ENCODE peak calls at places on chromosome 9, in ten cellular contexts. M, Q, G, H, O, E, X, D, T and A are unnamed samples.

GRCh38 chr9:98228392-98229089 is 26.9 kb downstream of the TBC1D2 start:
- DNase-seq in M (no peak), Q (no peak), G (no peak), H (no peak), O (no peak), E (no peak), X (no peak), D (no peak), T (no peak), A (peak)

GRCh38 chr9:21334603-21334968 is 618 bp downstream of the KLHL9 start:
- DNase-seq in M (no peak), Q (no peak), G (no peak), H (no peak), O (no peak), E (no peak), X (no peak), D (no peak), T (no peak), A (no peak)

GRCh38 chr9:94250456-94250855 is 8.6 kb upstream of the ZNF169 start:
- DNase-seq in M (no peak), Q (no peak), G (no peak), H (no peak), O (no peak), E (no peak), X (no peak), D (no peak), T (no peak), A (no peak)

GRCh38 chr9:92660266-92660665 is 9.7 kb downstream of the IPPK start:
- DNase-seq in M (no peak), Q (no peak), G (no peak), H (peak), O (no peak), E (no peak), X (peak), D (no peak), T (no peak), A (no peak)

GRCh38 chr9:89491688-89492087 is 6.2 kb downstream of the SEMA4D start:
- DNase-seq in M (peak), Q (no peak), G (no peak), H (no peak), O (no peak), E (no peak), X (no peak), D (no peak), T (peak), A (no peak)

GRCh38 chr9:119053070-119053469 is 316.2 kb downstream of the BRINP1 start:
- DNase-seq in M (no peak), Q (no peak), G (no peak), H (no peak), O (peak), E (no peak), X (no peak), D (no peak), T (no peak), A (no peak)

GRCh38 chr9:90894956-90895687 is 93.5 kb downstream of the SYK start:
- DNase-seq in M (peak), Q (no peak), G (no peak), H (no peak), O (no peak), E (peak), X (no peak), D (no peak), T (no peak), A (peak)

GRCh38 chr9:70013598-70014196 is 30.0 kb upstream of the MAMDC2 start:
- DNase-seq in M (no peak), Q (no peak), G (peak), H (no peak), O (peak), E (no peak), X (no peak), D (no peak), T (no peak), A (no peak)

GRCh38 chr9:31210982-31211570 is 1173.4 kb upstream of the ACO1 start:
- DNase-seq in M (no peak), Q (peak), G (no peak), H (peak), O (no peak), E (no peak), X (no peak), D (peak), T (no peak), A (peak)

GRCh38 chr9:127479507-127480081 is 28.3 kb downstream of the LRSAM1 start:
- DNase-seq in M (no peak), Q (no peak), G (no peak), H (no peak), O (no peak), E (no peak), X (no peak), D (no peak), T (no peak), A (no peak)

GRCh38 chr9:35054185-35054835 is 18.1 kb downstream of the VCP start:
- DNase-seq in M (no peak), Q (no peak), G (no peak), H (no peak), O (no peak), E (no peak), X (no peak), D (no peak), T (no peak), A (no peak)
- TF ChIP-seq POLR2A in M (no peak), Q (no peak), G (no peak), H (no peak), O (no peak), E (no peak), X (no peak), D (no peak), T (no peak), A (no peak)

GRCh38 chr9:1969898-1970297 is 45.2 kb upstream of the SMARCA2 start:
- DNase-seq in M (no peak), Q (no peak), G (no peak), H (no peak), O (no peak), E (no peak), X (no peak), D (no peak), T (no peak), A (no peak)
- TF ChIP-seq POLR2A in M (no peak), Q (no peak), G (no peak), H (no peak), O (no peak), E (no peak), X (no peak), D (no peak), T (no peak), A (no peak)

GRCh38 chr9:88390371-88390990 is 2.2 kb downstream of the SPIN1 start:
- DNase-seq in M (no peak), Q (no peak), G (no peak), H (no peak), O (no peak), E (no peak), X (no peak), D (no peak), T (no peak), A (no peak)

GRCh38 chr9:88388886-88389617 is 808 bp downstream of the SPIN1 start:
- DNase-seq in M (no peak), Q (peak), G (peak), H (peak), O (peak), E (peak), X (peak), D (no peak), T (peak), A (peak)

GRCh38 chr9:88388203-88388885 is at the start of gene SPIN1:
- DNase-seq in M (peak), Q (peak), G (peak), H (peak), O (peak), E (peak), X (peak), D (no peak), T (peak), A (peak)

GRCh38 chr9:88387035-88387732 is 1.1 kb upstream of the SPIN1 start:
- DNase-seq in M (peak), Q (peak), G (no peak), H (peak), O (no peak), E (peak), X (no peak), D (no peak), T (peak), A (peak)

DNA sequence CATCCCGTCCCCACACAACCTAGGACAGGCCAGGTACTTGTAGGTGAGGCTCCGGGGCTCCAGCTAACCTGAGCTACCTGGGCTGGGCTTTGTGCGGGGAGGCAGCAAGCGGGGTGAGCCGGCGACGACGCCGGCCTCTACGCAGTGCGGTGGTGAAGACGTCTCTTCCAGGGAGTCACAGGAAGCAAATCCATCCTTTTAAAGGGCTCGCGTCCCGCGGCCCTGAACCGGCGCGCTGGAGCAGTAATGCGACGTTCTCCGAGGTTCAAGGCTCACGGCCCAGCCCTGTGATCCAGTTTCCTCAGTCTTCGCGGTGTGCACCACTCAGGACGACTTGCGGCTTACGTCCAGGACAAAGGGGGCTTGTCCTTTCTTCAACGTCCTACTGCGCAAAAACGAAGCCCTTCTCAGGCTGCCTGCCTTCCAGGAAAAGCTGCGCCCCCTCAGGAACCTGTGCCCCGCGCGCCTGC is 476 bp upstream of the SPIN1 start:
- DNase-seq in M (peak), Q (peak), G (peak), H (peak), O (no peak), E (peak), X (peak), D (no peak), T (peak), A (no peak)
- TF ChIP-seq POLR2A in M (peak), Q (peak), G (no peak), H (no peak), O (no peak), E (peak), X (peak), D (no peak), T (peak), A (no peak)

DNA sequence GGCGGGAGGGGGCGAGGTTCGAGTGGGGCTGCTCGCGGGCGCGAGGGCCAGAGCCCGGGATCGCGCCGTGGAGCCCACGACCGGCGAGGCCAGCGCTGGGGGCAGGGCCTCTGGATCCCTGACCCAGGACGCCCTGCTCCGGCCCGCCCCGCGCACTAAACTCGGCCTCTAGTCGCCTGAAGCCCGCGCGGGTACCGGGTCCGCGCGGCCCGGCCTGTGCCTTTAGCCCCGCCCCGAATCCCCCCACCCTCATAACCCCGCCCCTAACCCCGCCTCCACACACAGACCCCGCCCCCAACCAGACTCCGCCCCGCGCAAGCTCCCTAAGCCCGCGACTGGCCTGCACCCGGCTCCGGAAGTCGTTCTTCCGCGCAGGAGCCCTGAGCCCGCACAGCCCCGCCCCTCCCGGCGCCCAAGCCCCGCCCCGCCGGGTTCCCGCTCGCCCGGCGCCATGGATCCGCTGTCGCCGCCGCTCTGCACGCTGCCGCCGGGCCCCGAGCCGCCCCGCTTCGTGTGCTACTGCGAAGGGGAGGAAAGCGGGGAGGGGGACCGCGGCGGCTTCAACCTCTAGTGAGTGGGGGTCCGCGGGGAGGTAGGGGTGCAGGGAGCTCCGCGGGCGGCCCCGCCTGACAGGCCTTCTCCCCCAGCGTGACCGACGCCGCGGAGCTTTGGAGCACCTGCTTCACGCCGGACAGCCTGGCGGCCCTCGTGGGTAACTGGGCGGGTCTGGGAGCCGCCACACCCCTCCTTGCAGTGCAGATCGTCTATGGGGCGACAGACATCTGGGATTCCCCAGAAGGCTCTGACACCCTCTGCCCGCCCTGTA is at the start of gene PAXX:
- DNase-seq in M (peak), Q (peak), G (peak), H (peak), O (peak), E (peak), X (peak), D (no peak), T (peak), A (peak)
- TF ChIP-seq POLR2A in M (no peak), Q (no peak), G (no peak), H (no peak), O (no peak), E (peak), X (peak), D (peak), T (peak), A (peak)

GRCh38 chr9:113621309-113621791 is 157.8 kb downstream of the RGS3 start:
- DNase-seq in M (peak), Q (peak), G (peak), H (peak), O (no peak), E (no peak), X (peak), D (no peak), T (peak), A (no peak)
- TF ChIP-seq POLR2A in M (no peak), Q (no peak), G (no peak), H (no peak), O (no peak), E (no peak), X (no peak), D (no peak), T (no peak), A (no peak)

GRCh38 chr9:131530930-131531832 is at the start of gene UCK1:
- DNase-seq in M (peak), Q (peak), G (peak), H (peak), O (peak), E (peak), X (peak), D (peak), T (peak), A (peak)
- TF ChIP-seq POLR2A in M (no peak), Q (peak), G (peak), H (no peak), O (peak), E (peak), X (peak), D (peak), T (peak), A (peak)

DNA sequence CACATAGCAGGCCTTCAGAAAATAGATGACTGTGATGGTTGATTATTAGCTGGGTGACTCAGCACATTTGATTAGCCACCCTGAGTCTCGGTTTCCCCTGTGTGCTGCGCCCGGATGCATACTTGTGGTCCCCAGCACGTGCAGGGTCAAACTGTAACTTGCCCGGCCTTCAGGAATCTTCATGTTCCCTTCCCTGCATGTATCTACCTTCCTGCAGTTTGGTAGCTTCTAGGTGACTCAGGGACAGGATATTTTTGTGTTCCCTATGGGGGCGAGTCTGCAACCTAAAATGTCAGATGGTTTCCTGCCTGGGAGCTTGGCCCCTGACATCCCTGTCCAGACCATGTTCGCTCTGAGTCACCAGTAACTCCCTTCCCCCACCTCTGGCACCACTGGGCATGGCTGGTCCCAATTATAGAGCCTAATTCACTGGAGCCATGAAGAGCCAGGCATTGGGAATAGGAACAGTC is 13.2 kb downstream of the PTGS1 start:
- DNase-seq in M (peak), Q (no peak), G (no peak), H (no peak), O (no peak), E (no peak), X (no peak), D (no peak), T (no peak), A (no peak)
- TF ChIP-seq POLR2A in M (no peak), Q (no peak), G (no peak), H (no peak), O (no peak), E (no peak), X (no peak), D (no peak), T (no peak), A (no peak)

GRCh38 chr9:72305102-72305546 is 59.9 kb downstream of the ZFAND5 start:
- DNase-seq in M (peak), Q (peak), G (peak), H (peak), O (peak), E (peak), X (peak), D (no peak), T (peak), A (peak)
- TF ChIP-seq POLR2A in M (no peak), Q (no peak), G (peak), H (no peak), O (peak), E (peak), X (peak), D (no peak), T (peak), A (no peak)

DNA sequence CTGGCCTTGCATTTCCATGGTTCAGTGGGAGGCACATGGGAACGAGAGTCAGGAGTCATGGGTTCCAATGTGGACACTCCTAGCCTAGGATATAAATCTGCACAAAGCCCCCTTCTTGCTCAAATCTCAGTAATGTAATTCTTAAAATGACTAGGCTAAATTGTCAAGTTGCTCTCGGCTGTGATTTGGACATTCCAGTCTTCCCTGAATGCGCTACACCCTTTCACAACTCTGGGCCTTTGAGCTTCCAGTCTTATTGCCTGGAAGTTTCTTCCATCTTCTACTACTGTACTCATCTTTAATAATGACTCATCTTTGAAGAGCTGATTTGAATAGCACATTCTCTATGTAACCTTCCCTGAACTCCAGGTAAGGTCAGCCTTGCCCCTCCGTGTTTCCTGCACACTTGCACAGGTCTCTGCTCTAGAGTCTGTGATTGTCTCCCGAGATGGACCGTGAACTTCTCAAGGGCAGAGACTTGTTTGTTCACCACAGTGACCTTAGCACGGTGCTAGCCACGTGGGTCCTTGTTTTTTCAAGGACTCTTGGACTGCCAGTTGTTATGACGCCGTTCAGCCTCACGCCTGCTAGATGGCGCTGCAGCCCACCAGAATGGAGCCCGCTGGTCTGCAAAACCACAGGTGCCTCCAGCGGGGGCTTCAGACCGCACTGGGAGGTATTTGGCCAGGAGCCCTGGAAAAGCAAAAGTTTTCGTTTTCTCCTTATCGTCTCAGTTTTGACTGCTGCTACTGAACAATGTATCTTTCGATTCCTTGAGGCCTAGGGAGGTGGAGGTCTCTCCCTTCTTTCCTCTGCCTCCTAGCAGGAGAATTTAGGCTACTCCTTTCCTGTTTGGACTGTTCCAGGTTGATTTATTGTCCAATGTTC is 44.3 kb downstream of the SEC61B start:
- DNase-seq in M (peak), Q (peak), G (peak), H (peak), O (peak), E (peak), X (peak), D (peak), T (peak), A (peak)
- TF ChIP-seq POLR2A in M (no peak), Q (no peak), G (no peak), H (no peak), O (no peak), E (no peak), X (no peak), D (no peak), T (no peak), A (no peak)